ENCODE peak calls at places on chromosomes 12 and 14, in nine cellular contexts. E, W, J, R, X, B, U, D and T are unnamed samples.

GRCh38 chr14:40346275-40346674 is 914.0 kb upstream of the FBXO33 start:
- DNase-seq in E (no peak), W (no peak), J (no peak), R (no peak), X (no peak), B (no peak), U (no peak), D (no peak), T (no peak)

GRCh38 chr12:130066742-130067141 is 95.5 kb upstream of the FZD10 start:
- DNase-seq in E (no peak), W (no peak), J (no peak), R (no peak), X (no peak), B (no peak), U (no peak), D (no peak), T (no peak)

GRCh38 chr14:94143239-94143638 is 13.8 kb upstream of the IFI27L2 start:
- DNase-seq in E (no peak), W (no peak), J (no peak), R (no peak), X (no peak), B (no peak), U (no peak), D (no peak), T (peak; percentile 32)

GRCh38 chr12:50598321-50598862 is 93.6 kb downstream of the DIP2B start:
- DNase-seq in E (no peak), W (no peak), J (no peak), R (no peak), X (no peak), B (no peak), U (no peak), D (no peak), T (peak; percentile 1)

GRCh38 chr14:48129472-48129871 is 454.1 kb upstream of the MDGA2 start:
- DNase-seq in E (no peak), W (no peak), J (no peak), R (no peak), X (no peak), B (no peak), U (no peak), D (no peak), T (no peak)

GRCh38 chr12:29591140-29592020 is 93.9 kb upstream of the OVCH1 start:
- DNase-seq in E (no peak), W (no peak), J (no peak), R (no peak), X (no peak), B (no peak), U (no peak), D (no peak), T (no peak)

GRCh38 chr12:132314516-132315233 is 14.7 kb downstream of the GALNT9 start:
- DNase-seq in E (no peak), W (no peak), J (no peak), R (no peak), X (no peak), B (no peak), U (no peak), D (no peak), T (no peak)

GRCh38 chr14:52395728-52396127 is 81.6 kb downstream of the PTGER2 start:
- DNase-seq in E (no peak), W (no peak), J (no peak), R (no peak), X (no peak), B (no peak), U (no peak), D (no peak), T (no peak)

GRCh38 chr12:123660328-123660727 is 10.6 kb upstream of the TCTN2 start:
- DNase-seq in E (no peak), W (no peak), J (no peak), R (peak; percentile 95), X (no peak), B (no peak), U (no peak), D (no peak), T (no peak)

GRCh38 chr12:65882504-65882903 is 58.2 kb downstream of the HMGA2 start:
- DNase-seq in E (no peak), W (no peak), J (no peak), R (no peak), X (no peak), B (no peak), U (no peak), D (no peak), T (no peak)

GRCh38 chr12:21169878-21170472 is 39.0 kb downstream of the SLCO1B1 start:
- DNase-seq in E (no peak), W (no peak), J (peak; percentile 51), R (peak; percentile 1), X (peak; percentile 57), B (no peak), U (peak; percentile 13), D (peak; percentile 57), T (no peak)

GRCh38 chr12:16229676-16230075 is 47.8 kb downstream of the SLC15A5 start:
- DNase-seq in E (no peak), W (no peak), J (no peak), R (no peak), X (no peak), B (no peak), U (no peak), D (no peak), T (no peak)

GRCh38 chr14:103740991-103741689 is 25.5 kb downstream of the ZFYVE21 start:
- DNase-seq in E (no peak), W (no peak), J (no peak), R (no peak), X (no peak), B (no peak), U (no peak), D (no peak), T (no peak)

GRCh38 chr12:105672171-105672570 is 341.7 kb downstream of the C12orf75 start:
- DNase-seq in E (no peak), W (no peak), J (no peak), R (no peak), X (no peak), B (no peak), U (no peak), D (no peak), T (no peak)

GRCh38 chr12:27524839-27525238 is 833 bp downstream of the PPFIBP1 start:
- DNase-seq in E (no peak), W (no peak), J (no peak), R (peak; percentile 8), X (no peak), B (no peak), U (no peak), D (no peak), T (no peak)

GRCh38 chr12:46401703-46402102 is 29.1 kb upstream of the SLC38A2 start:
- DNase-seq in E (no peak), W (no peak), J (no peak), R (no peak), X (no peak), B (no peak), U (no peak), D (peak; percentile 41), T (no peak)

GRCh38 chr12:121794532-121795028 is 1.1 kb upstream of the RHOF start:
- DNase-seq in E (no peak), W (no peak), J (no peak), R (no peak), X (no peak), B (no peak), U (no peak), D (peak; percentile 56), T (no peak)

GRCh38 chr14:101001311-101002069 is 98.0 kb upstream of the RTL1 start:
- DNase-seq in E (no peak), W (no peak), J (no peak), R (peak; percentile 78), X (no peak), B (no peak), U (no peak), D (no peak), T (no peak)

GRCh38 chr12:103868215-103868614 is 27.2 kb upstream of the NT5DC3 start:
- DNase-seq in E (no peak), W (no peak), J (no peak), R (no peak), X (no peak), B (no peak), U (no peak), D (no peak), T (no peak)

GRCh38 chr12:101925352-101925751 is 48.0 kb downstream of the DRAM1 start:
- DNase-seq in E (no peak), W (no peak), J (no peak), R (peak; percentile 34), X (no peak), B (no peak), U (no peak), D (peak; percentile 23), T (no peak)

GRCh38 chr14:105281354-105282097 is 19.3 kb downstream of the BRF1 start:
- DNase-seq in E (peak; percentile 17), W (no peak), J (no peak), R (peak; percentile 57), X (no peak), B (no peak), U (no peak), D (peak; percentile 50), T (no peak)

GRCh38 chr12:117159674-117160073 is 30.6 kb downstream of the FBXO21 start:
- DNase-seq in E (no peak), W (no peak), J (no peak), R (no peak), X (no peak), B (no peak), U (no peak), D (no peak), T (no peak)